ENCODE peak calls at places on chromosomes 6 and 20, in five cellular contexts. M is cardiac muscle cell, B is astrocyte of the spinal cord, C is BJ, D is stomach. F is an unnamed sample.
A peak's percentile ranks its signal among the peaks of the same experiment; 100 is the strongest.

GRCh38 chr20:57584768-57585461 is 24.0 kb downstream of the PCK1 start:
- DNase-seq in M (no peak), C (no peak), D (no peak), B (no peak), F (no peak)

GRCh38 chr6:46419576-46420002 is 71.7 kb downstream of the RCAN2 start:
- DNase-seq in B (peak; percentile 73), D (peak; percentile 59), C (no peak), M (peak; percentile 80), F (no peak)

GRCh38 chr6:37042139-37042538 is 36.7 kb downstream of the FGD2 start:
- DNase-seq in D (no peak), C (no peak), B (no peak), M (no peak), F (no peak)

GRCh38 chr6:45187841-45188240 is 140.3 kb upstream of the RUNX2 start:
- DNase-seq in D (no peak), B (peak; percentile 42), C (no peak), M (no peak), F (no peak)

GRCh38 chr6:88380083-88380482 is 213.9 kb upstream of the CNR1 start:
- DNase-seq in D (no peak), M (no peak), B (peak; percentile 86), C (no peak), F (peak; percentile 88)

GRCh38 chr6:111804627-111805235 is 68.5 kb downstream of the FYN start:
- DNase-seq in C (no peak), B (peak; percentile 97), D (peak; percentile 36), M (no peak), F (no peak)

GRCh38 chr6:34154668-34155447 is 9.0 kb upstream of the GRM4 start:
- DNase-seq in B (peak; percentile 19), C (no peak), D (peak; percentile 57), M (peak; percentile 75), F (peak; percentile 89)

GRCh38 chr6:122130026-122130348 is 269.5 kb upstream of the HSF2 start:
- DNase-seq in C (no peak), M (peak; percentile 6), D (no peak), B (no peak), F (no peak)

GRCh38 chr6:21393426-21394165 is 200.0 kb upstream of the SOX4 start:
- DNase-seq in B (no peak), M (no peak), D (no peak), C (no peak), F (no peak)

GRCh38 chr6:154169193-154169847 is 130.3 kb downstream of the OPRM1 start:
- DNase-seq in M (no peak), B (peak; percentile 24), C (no peak), D (no peak), F (no peak)

GRCh38 chr6:71411882-71412281 is 123.3 kb downstream of the OGFRL1 start:
- DNase-seq in B (no peak), D (no peak), M (no peak), C (no peak), F (no peak)

GRCh38 chr6:124780621-124781020 is 181.6 kb upstream of the RNF217 start:
- DNase-seq in D (no peak), M (no peak), C (no peak), B (peak; percentile 14), F (no peak)

GRCh38 chr6:158817298-158818007 is 1.7 kb downstream of the EZR start:
- DNase-seq in C (no peak), B (peak; percentile 44), D (peak; percentile 83), M (peak; percentile 78), F (no peak)

GRCh38 chr6:24227556-24227955 is 101.5 kb downstream of the NRSN1 start:
- DNase-seq in M (no peak), C (no peak), D (no peak), B (no peak), F (no peak)

GRCh38 chr6:125363360-125364121 is 61.8 kb upstream of the HDDC2 start:
- DNase-seq in C (no peak), M (peak; percentile 83), B (peak; percentile 73), D (peak; percentile 27), F (no peak)

GRCh38 chr6:52877168-52877567 is 32.3 kb downstream of the GSTA3 start:
- DNase-seq in C (peak; percentile 72), B (peak; percentile 92), M (no peak), D (no peak), F (no peak)

GRCh38 chr20:10715035-10715434 is 41.2 kb upstream of the JAG1 start:
- DNase-seq in C (no peak), D (no peak), B (peak; percentile 70), M (no peak), F (no peak)

GRCh38 chr6:128415387-128415786 is 105.0 kb downstream of the PTPRK start:
- DNase-seq in M (no peak), D (no peak), C (no peak), B (no peak), F (no peak)

GRCh38 chr6:163663575-163663974 is 249.1 kb downstream of the QKI start:
- DNase-seq in C (no peak), D (no peak), B (no peak), M (no peak), F (no peak)

GRCh38 chr6:13769655-13770053 is 44.7 kb downstream of the MCUR1 start:
- DNase-seq in M (no peak), D (peak; percentile 7), C (no peak), B (no peak), F (no peak)
- TF ChIP-seq CTCF in M (no peak), D (no peak), C (peak; percentile 30), B (peak; percentile 23), F (no peak)

GRCh38 chr6:135215563-135215962 is 34.5 kb downstream of the MYB start:
- DNase-seq in M (no peak), B (no peak), C (no peak), D (no peak), F (no peak)
- H3K4me3 ChIP-seq in M (no peak overlapping the region), B (no peak overlapping the region), C (no peak overlapping the region), D (no peak overlapping the region), F (no peak overlapping the region)

DNA sequence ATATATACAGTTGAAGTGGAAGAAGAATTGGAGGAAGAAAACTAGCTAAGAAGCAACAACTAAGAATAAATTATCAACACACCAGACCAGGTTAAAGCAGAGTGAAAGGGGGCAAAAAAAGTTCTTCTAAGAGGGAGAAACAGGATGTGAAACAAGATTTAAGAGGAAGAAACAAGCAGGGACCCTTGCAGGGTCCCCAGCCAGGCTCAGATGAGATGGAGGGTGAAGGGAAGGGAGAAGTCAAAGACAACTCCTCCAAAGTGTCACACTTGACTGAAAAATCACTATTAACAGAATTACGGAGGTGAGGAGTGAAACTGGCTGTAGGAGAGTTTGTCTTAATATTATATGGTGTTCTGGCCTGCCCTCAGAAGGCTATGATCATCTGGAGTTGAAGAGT is 65.4 kb downstream of the MTFR2 start:
- DNase-seq in C (no peak), B (no peak), D (no peak), M (no peak), F (no peak)
- TF ChIP-seq CTCF in C (no peak), B (no peak), D (no peak), M (no peak), F (no peak)

GRCh38 chr6:30990422-30991086 is 7.0 kb downstream of the MUC21 start:
- DNase-seq in D (no peak), M (no peak), B (no peak), C (no peak), F (no peak)
- H3K4me3 ChIP-seq in D (no peak overlapping the region), M (no peak overlapping the region), B (no peak overlapping the region), C (no peak overlapping the region), F (no peak overlapping the region)

F was measured in lower leg skin.